ENCODE peak calls at places on chromosomes 4 and X, in four cellular contexts. J, X, L and C are unnamed samples.

GRCh38 chr4:151888367-151888866 is 127.6 kb upstream of the GATB start:
- DNase-seq in X (no peak), L (no peak), J (peak), C (no peak)

GRCh38 chr4:171880136-171880535 is 66.9 kb downstream of the GALNTL6 start:
- DNase-seq in J (no peak), X (peak), L (no peak), C (no peak)

GRCh38 chrX:121161501-121161933 is 114.1 kb downstream of the GLUD2 start:
- DNase-seq in X (no peak), J (peak), L (no peak), C (no peak)

GRCh38 chrX:47620303-47620685 is 637 bp upstream of the SYN1 start:
- DNase-seq in J (no peak), L (no peak), X (no peak), C (no peak)

GRCh38 chr4:80171656-80172055 is 25.6 kb upstream of the PRDM8 start:
- DNase-seq in J (no peak), X (no peak), L (no peak), C (no peak)

GRCh38 chrX:30659421-30659820 is 6.2 kb downstream of the GK start:
- DNase-seq in L (no peak), J (no peak), X (no peak), C (no peak)

GRCh38 chr4:129929052-129929451 is 833.1 kb downstream of the C4orf33 start:
- DNase-seq in L (no peak), X (no peak), J (no peak), C (no peak)

GRCh38 chrX:120308558-120308957 is 2.7 kb downstream of the TMEM255A start:
- DNase-seq in L (peak), X (no peak), J (no peak), C (no peak)

GRCh38 chr4:110621839-110622751 is 782 bp downstream of the PITX2 start:
- DNase-seq in X (no peak), J (no peak), L (no peak), C (no peak)

GRCh38 chr4:113052379-113052951 is 3.0 kb downstream of the ANK2 start:
- DNase-seq in L (no peak), X (no peak), J (peak), C (no peak)

DNA sequence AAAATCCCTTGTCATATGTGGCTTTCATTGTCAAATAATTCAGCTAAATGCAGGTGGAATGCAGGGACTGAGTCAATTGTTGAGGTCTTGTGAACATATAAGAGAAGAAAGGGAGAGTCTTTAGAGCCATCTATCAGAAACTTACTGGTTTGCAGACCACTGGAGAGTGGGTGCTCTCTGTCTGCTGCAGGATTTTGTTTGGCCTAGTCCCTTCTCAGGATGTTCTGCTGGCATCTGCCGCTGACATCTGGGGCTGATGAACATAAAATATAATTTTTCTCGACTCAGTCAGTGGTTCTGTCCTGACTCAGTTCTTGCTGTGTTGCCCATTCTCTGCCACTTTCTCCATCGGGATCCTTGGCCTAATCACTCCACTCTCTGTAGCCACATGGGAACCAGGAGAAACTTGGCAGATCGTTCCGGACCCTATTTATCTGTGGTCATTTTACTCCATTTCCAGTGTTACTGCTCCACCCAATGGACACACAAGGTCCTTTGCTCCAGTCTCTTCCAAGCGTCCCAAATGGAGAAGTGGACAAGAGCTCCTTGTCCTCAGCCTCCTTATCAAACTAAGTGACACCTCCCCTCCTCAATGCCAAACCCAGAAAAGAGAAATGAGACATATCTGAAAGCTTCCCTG is 436.2 kb downstream of the FAT4 start:
- DNase-seq in X (no peak), L (peak), J (no peak), C (no peak)
- TF ChIP-seq JUND in X (no peak), L (no peak), J (no peak), C (no peak)

GRCh38 chrX:136899206-136899605 is 18.7 kb upstream of the RBMX start:
- DNase-seq in J (no peak), X (no peak), L (no peak), C (no peak)
- TF ChIP-seq JUND in J (no peak), X (no peak), L (no peak), C (no peak)

DNA sequence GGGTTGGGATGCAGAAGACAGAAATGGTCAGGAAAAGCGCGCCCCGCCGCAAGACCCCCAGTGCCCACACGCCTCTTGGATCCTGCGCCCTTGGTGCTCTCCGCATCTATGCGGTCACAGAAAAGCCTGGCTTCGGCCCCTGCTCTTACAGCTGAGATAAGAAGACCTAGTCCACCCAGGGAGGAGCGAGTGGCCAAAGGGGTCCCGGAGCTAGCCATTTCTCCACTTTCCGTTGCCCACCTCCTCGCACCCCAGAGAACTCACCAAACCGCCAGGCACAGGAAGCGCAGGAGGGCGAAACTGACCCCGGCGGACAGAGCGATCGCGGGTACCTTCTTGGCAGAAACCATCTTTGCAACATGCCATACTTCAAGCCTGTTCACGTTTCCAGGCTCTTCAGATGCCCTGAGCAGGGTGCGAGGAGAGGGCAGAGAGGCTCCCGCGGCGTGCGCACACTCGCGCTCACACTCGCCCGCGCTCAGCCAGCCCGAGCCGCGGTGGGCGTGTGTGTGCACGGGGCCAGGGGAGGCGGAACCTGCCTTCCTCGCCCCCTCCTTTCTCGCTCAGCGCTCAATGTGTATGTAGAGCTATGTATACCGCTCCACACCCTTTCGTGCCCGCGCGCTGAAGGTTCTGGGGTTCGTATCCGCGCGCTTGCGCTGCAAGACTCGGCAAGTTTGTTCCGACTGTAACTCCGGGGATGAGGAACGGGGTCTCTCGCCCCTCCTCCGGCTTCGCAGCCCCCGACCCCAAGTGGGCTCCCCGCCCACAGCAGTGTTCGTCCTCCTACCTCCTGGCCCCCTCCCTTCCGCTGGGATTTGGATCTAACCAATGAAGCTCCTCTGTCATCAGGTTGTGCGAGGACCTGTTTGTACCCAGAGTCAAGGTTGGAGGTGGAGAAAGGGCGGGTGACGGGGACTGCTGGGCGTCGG is at the start of gene GABRA4:
- DNase-seq in X (no peak), J (no peak), L (no peak), C (no peak)
- TF ChIP-seq JUND in X (no peak), J (no peak), L (no peak), C (no peak)

GRCh38 chr4:162782778-162783507 is 383.7 kb downstream of the NAF1 start:
- DNase-seq in X (no peak), L (no peak), J (no peak), C (no peak)
- TF ChIP-seq JUND in X (no peak), L (no peak), J (no peak), C (no peak)

GRCh38 chr4:10629394-10629793 is 55.2 kb downstream of the CLNK start:
- DNase-seq in X (no peak), J (no peak), L (no peak), C (no peak)
- TF ChIP-seq JUND in X (no peak), J (no peak), L (no peak), C (no peak)

GRCh38 chrX:13691845-13692334 is 3.0 kb downstream of the RAB9A start:
- DNase-seq in J (no peak), X (no peak), L (no peak), C (no peak)
- TF ChIP-seq JUND in J (no peak), X (peak), L (no peak), C (no peak)

GRCh38 chrX:107714196-107714811 is 61.3 kb downstream of the TSC22D3 start:
- DNase-seq in L (no peak), J (no peak), X (no peak), C (no peak)

GRCh38 chrX:107715331-107716044 is 60.1 kb downstream of the TSC22D3 start:
- DNase-seq in L (no peak), J (no peak), X (no peak), C (no peak)

GRCh38 chrX:107716816-107717700 is 58.5 kb downstream of the TSC22D3 start:
- DNase-seq in J (peak), L (no peak), X (peak), C (peak)

GRCh38 chrX:107718156-107718621 is 57.4 kb downstream of the TSC22D3 start:
- DNase-seq in X (peak), L (no peak), J (no peak), C (peak)

DNA sequence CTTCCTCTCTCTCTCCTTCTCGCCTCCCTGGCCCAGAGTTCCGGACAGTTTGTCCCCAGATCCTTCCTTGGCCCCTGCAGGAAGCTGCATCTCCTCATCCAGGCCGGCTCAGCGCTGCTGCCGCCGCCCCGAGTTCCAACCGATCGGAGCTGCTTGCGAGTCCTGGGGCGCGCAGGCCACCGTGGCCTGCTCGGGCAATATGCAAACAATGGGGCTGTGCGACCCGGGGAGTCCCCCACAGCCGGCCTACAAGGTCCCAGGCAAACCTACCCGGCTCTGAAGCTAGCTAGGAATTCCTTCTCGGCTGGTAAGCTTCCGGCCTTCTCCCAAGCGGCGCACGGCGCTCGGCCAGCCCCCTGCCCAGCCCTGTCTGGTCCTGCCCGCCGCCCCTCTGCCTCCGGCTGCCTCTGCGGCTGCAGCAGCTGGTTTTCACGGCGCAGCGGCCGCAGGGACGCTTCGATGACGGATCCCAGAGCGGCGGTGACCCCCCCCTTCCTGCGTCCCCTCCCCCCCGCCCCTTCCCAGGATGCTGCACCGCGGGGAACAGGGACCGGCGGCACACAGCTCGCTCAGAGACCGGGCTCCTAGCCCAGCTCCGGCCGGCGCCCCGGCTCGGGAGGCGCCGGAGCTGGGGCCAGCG is 59.4 kb downstream of the TSC22D3 start:
- DNase-seq in L (no peak), J (no peak), X (no peak), C (no peak)
- TF ChIP-seq JUND in L (no peak), J (no peak), X (no peak), C (no peak)